ENCODE peak calls at places on chromosomes 13 and 19, in nine cellular contexts. One of them, this sample, is unnamed. For H3K4me1, the result is how much of the 10 kb centered on the place peaks cover.

GRCh38 chr19:52936958-52937334 is 13.7 kb upstream of the ZNF888 start:
- DNase-seq in hepatocyte: peak
- DNase-seq in uterus: no peak
- DNase-seq in left ventricle myocardium inferior: no peak
- DNase-seq in pancreas: no peak
- DNase-seq in endodermal cell: no peak
- DNase-seq in neural progenitor cell: no peak
- DNase-seq in heart right ventricle: no peak
- DNase-seq in fibroblast of lung: no peak
- DNase-seq in this sample: no peak

GRCh38 chr13:67880916-67881315 is 650.8 kb upstream of the PCDH9 start:
- DNase-seq in hepatocyte: no peak
- DNase-seq in uterus: no peak
- DNase-seq in left ventricle myocardium inferior: no peak
- DNase-seq in pancreas: no peak
- DNase-seq in endodermal cell: no peak
- DNase-seq in neural progenitor cell: no peak
- DNase-seq in heart right ventricle: no peak
- DNase-seq in fibroblast of lung: no peak
- DNase-seq in this sample: no peak

GRCh38 chr13:55654243-55654642 is 1486.5 kb upstream of the PRR20A start:
- DNase-seq in hepatocyte: no peak
- DNase-seq in uterus: no peak
- DNase-seq in left ventricle myocardium inferior: no peak
- DNase-seq in pancreas: no peak
- DNase-seq in endodermal cell: peak
- DNase-seq in neural progenitor cell: no peak
- DNase-seq in heart right ventricle: no peak
- DNase-seq in fibroblast of lung: no peak
- DNase-seq in this sample: no peak

GRCh38 chr19:1780272-1780957 is 27.1 kb downstream of the ONECUT3 start:
- DNase-seq in hepatocyte: no peak
- DNase-seq in uterus: no peak
- DNase-seq in left ventricle myocardium inferior: no peak
- DNase-seq in pancreas: no peak
- DNase-seq in endodermal cell: no peak
- DNase-seq in neural progenitor cell: no peak
- DNase-seq in heart right ventricle: no peak
- DNase-seq in fibroblast of lung: peak
- DNase-seq in this sample: no peak

GRCh38 chr13:76245920-76246319 is 609.8 kb downstream of the LMO7 start:
- DNase-seq in hepatocyte: no peak
- DNase-seq in uterus: no peak
- DNase-seq in left ventricle myocardium inferior: no peak
- DNase-seq in pancreas: no peak
- DNase-seq in endodermal cell: no peak
- DNase-seq in neural progenitor cell: no peak
- DNase-seq in heart right ventricle: no peak
- DNase-seq in fibroblast of lung: no peak
- DNase-seq in this sample: no peak

GRCh38 chr13:87128006-87128405 is 543.2 kb upstream of the SLITRK5 start:
- DNase-seq in hepatocyte: no peak
- DNase-seq in uterus: no peak
- DNase-seq in left ventricle myocardium inferior: no peak
- DNase-seq in pancreas: no peak
- DNase-seq in endodermal cell: peak
- DNase-seq in neural progenitor cell: peak
- DNase-seq in heart right ventricle: no peak
- DNase-seq in fibroblast of lung: peak
- DNase-seq in this sample: no peak

GRCh38 chr19:48135411-48135810 is 24.8 kb upstream of the PLA2G4C start:
- DNase-seq in hepatocyte: peak
- DNase-seq in uterus: no peak
- DNase-seq in left ventricle myocardium inferior: no peak
- DNase-seq in pancreas: no peak
- DNase-seq in endodermal cell: peak
- DNase-seq in neural progenitor cell: no peak
- DNase-seq in heart right ventricle: no peak
- DNase-seq in fibroblast of lung: no peak
- DNase-seq in this sample: no peak

GRCh38 chr19:10870955-10871603 is at the start of gene CARM1:
- DNase-seq in hepatocyte: peak
- DNase-seq in uterus: peak
- DNase-seq in left ventricle myocardium inferior: peak
- DNase-seq in pancreas: peak
- DNase-seq in endodermal cell: peak
- DNase-seq in neural progenitor cell: peak
- DNase-seq in heart right ventricle: peak
- DNase-seq in fibroblast of lung: peak
- DNase-seq in this sample: peak

GRCh38 chr13:109576331-109576813 is 210.0 kb downstream of the IRS2 start:
- DNase-seq in hepatocyte: peak
- DNase-seq in uterus: no peak
- DNase-seq in left ventricle myocardium inferior: no peak
- DNase-seq in pancreas: no peak
- DNase-seq in endodermal cell: no peak
- DNase-seq in neural progenitor cell: no peak
- DNase-seq in heart right ventricle: no peak
- DNase-seq in fibroblast of lung: peak
- DNase-seq in this sample: no peak

GRCh38 chr13:101785858-101786257 is 333.4 kb downstream of the ITGBL1 start:
- DNase-seq in hepatocyte: peak
- DNase-seq in uterus: no peak
- DNase-seq in left ventricle myocardium inferior: peak
- DNase-seq in pancreas: peak
- DNase-seq in endodermal cell: peak
- DNase-seq in neural progenitor cell: peak
- DNase-seq in heart right ventricle: peak
- DNase-seq in fibroblast of lung: peak
- DNase-seq in this sample: no peak

GRCh38 chr19:51292971-51293370 is 18.5 kb upstream of the IGLON5 start:
- DNase-seq in hepatocyte: no peak
- DNase-seq in uterus: no peak
- DNase-seq in left ventricle myocardium inferior: peak
- DNase-seq in pancreas: no peak
- DNase-seq in endodermal cell: peak
- DNase-seq in neural progenitor cell: peak
- DNase-seq in heart right ventricle: peak
- DNase-seq in fibroblast of lung: no peak
- DNase-seq in this sample: no peak

GRCh38 chr13:113582841-113583631 is 1.5 kb upstream of the TFDP1 start:
- DNase-seq in hepatocyte: peak
- DNase-seq in uterus: peak
- DNase-seq in left ventricle myocardium inferior: no peak
- DNase-seq in pancreas: peak
- DNase-seq in endodermal cell: peak
- DNase-seq in neural progenitor cell: no peak
- DNase-seq in heart right ventricle: no peak
- DNase-seq in fibroblast of lung: no peak
- DNase-seq in this sample: no peak

GRCh38 chr13:39035799-39036198 is 2.1 kb downstream of the PROSER1 start:
- DNase-seq in hepatocyte: no peak
- DNase-seq in uterus: no peak
- DNase-seq in left ventricle myocardium inferior: no peak
- DNase-seq in pancreas: no peak
- DNase-seq in endodermal cell: no peak
- DNase-seq in neural progenitor cell: no peak
- DNase-seq in heart right ventricle: no peak
- DNase-seq in fibroblast of lung: no peak
- DNase-seq in this sample: no peak

GRCh38 chr19:10334340-10335148 is 1.2 kb upstream of the RAVER1 start:
- DNase-seq in hepatocyte: peak
- DNase-seq in uterus: peak
- DNase-seq in left ventricle myocardium inferior: peak
- DNase-seq in pancreas: peak
- DNase-seq in endodermal cell: peak
- DNase-seq in neural progenitor cell: peak
- DNase-seq in heart right ventricle: peak
- DNase-seq in fibroblast of lung: peak
- DNase-seq in this sample: peak

GRCh38 chr13:111245781-111246384 is 74.6 kb upstream of the TEX29 start:
- DNase-seq in hepatocyte: no peak
- DNase-seq in uterus: no peak
- DNase-seq in left ventricle myocardium inferior: no peak
- DNase-seq in pancreas: no peak
- DNase-seq in endodermal cell: no peak
- DNase-seq in neural progenitor cell: no peak
- DNase-seq in heart right ventricle: no peak
- DNase-seq in fibroblast of lung: peak
- DNase-seq in this sample: no peak

GRCh38 chr13:113652404-113653263 is 5.4 kb downstream of the ATP4B start:
- DNase-seq in hepatocyte: no peak
- DNase-seq in uterus: no peak
- DNase-seq in left ventricle myocardium inferior: peak
- DNase-seq in pancreas: peak
- DNase-seq in endodermal cell: peak
- DNase-seq in neural progenitor cell: no peak
- DNase-seq in heart right ventricle: no peak
- DNase-seq in fibroblast of lung: no peak
- DNase-seq in this sample: peak

GRCh38 chr13:33610471-33611015 is 207.4 kb upstream of the RFC3 start:
- DNase-seq in hepatocyte: no peak
- DNase-seq in uterus: no peak
- DNase-seq in left ventricle myocardium inferior: peak
- DNase-seq in pancreas: no peak
- DNase-seq in endodermal cell: peak
- DNase-seq in neural progenitor cell: peak
- DNase-seq in heart right ventricle: peak
- DNase-seq in fibroblast of lung: no peak
- DNase-seq in this sample: no peak

GRCh38 chr19:20472854-20473253 is 92.7 kb downstream of the ZNF737 start:
- DNase-seq in hepatocyte: no peak
- DNase-seq in uterus: no peak
- DNase-seq in left ventricle myocardium inferior: no peak
- DNase-seq in pancreas: no peak
- DNase-seq in endodermal cell: no peak
- DNase-seq in neural progenitor cell: no peak
- DNase-seq in heart right ventricle: no peak
- DNase-seq in fibroblast of lung: no peak
- DNase-seq in this sample: no peak

DNA sequence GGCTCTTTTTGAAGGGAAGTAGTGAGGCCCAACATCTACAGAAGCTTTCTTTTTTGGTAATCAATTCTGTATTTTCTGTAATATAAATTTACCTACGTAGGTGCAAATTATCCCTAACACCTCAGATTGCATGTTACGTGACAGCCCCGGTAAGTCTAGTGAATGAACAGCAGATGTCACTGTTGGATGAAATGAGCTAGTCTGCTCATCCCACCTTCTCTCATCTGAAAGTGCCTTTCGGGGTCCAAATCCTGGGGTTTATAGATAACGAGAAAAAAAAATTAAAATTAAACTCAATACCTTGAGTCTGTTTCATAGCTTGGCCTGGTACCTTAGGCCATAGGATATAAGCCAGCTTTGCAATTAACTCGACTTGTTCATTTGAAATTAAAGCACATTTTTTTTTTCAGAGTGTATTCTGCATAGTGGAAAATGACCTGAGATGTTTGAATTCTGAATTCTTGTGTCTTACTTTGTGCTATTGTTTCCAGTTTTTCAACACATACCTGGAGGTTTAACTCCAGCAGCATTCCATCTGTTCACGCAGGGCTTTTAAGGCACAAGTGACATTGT is 548.2 kb downstream of the GPC5 start:
- DNase-seq in hepatocyte: peak
- DNase-seq in uterus: no peak
- DNase-seq in left ventricle myocardium inferior: no peak
- DNase-seq in pancreas: no peak
- DNase-seq in endodermal cell: no peak
- DNase-seq in neural progenitor cell: peak
- DNase-seq in heart right ventricle: no peak
- DNase-seq in fibroblast of lung: peak
- DNase-seq in this sample: no peak
- TF ChIP-seq CTCF in hepatocyte: peak
- TF ChIP-seq CTCF in uterus: no peak
- TF ChIP-seq CTCF in left ventricle myocardium inferior: peak
- TF ChIP-seq CTCF in pancreas: peak
- TF ChIP-seq CTCF in endodermal cell: peak
- TF ChIP-seq CTCF in neural progenitor cell: peak
- TF ChIP-seq CTCF in heart right ventricle: peak
- TF ChIP-seq CTCF in fibroblast of lung: peak
- TF ChIP-seq CTCF in this sample: peak

GRCh38 chr13:60311527-60311926 is 85.5 kb upstream of the TDRD3 start:
- DNase-seq in hepatocyte: no peak
- DNase-seq in uterus: no peak
- DNase-seq in left ventricle myocardium inferior: no peak
- DNase-seq in pancreas: no peak
- DNase-seq in endodermal cell: no peak
- DNase-seq in neural progenitor cell: no peak
- DNase-seq in heart right ventricle: no peak
- DNase-seq in fibroblast of lung: no peak
- DNase-seq in this sample: no peak
- H3K4me1 ChIP-seq in hepatocyte: under half
- H3K4me1 ChIP-seq in uterus: under half
- H3K4me1 ChIP-seq in left ventricle myocardium inferior: under half
- H3K4me1 ChIP-seq in pancreas: under half
- H3K4me1 ChIP-seq in endodermal cell: under half
- H3K4me1 ChIP-seq in neural progenitor cell: under half
- H3K4me1 ChIP-seq in heart right ventricle: under half
- H3K4me1 ChIP-seq in fibroblast of lung: under half
- H3K4me1 ChIP-seq in this sample: under half

GRCh38 chr19:13669780-13670355 is 94.5 kb upstream of the MRI1 start:
- DNase-seq in hepatocyte: no peak
- DNase-seq in uterus: no peak
- DNase-seq in left ventricle myocardium inferior: no peak
- DNase-seq in pancreas: no peak
- DNase-seq in endodermal cell: no peak
- DNase-seq in neural progenitor cell: no peak
- DNase-seq in heart right ventricle: no peak
- DNase-seq in fibroblast of lung: no peak
- DNase-seq in this sample: no peak

GRCh38 chr19:13670846-13671245 is 93.5 kb upstream of the MRI1 start:
- DNase-seq in hepatocyte: no peak
- DNase-seq in uterus: no peak
- DNase-seq in left ventricle myocardium inferior: no peak
- DNase-seq in pancreas: no peak
- DNase-seq in endodermal cell: no peak
- DNase-seq in neural progenitor cell: no peak
- DNase-seq in heart right ventricle: no peak
- DNase-seq in fibroblast of lung: no peak
- DNase-seq in this sample: no peak

GRCh38 chr19:13668964-13669363 is 95.4 kb upstream of the MRI1 start:
- DNase-seq in hepatocyte: no peak
- DNase-seq in uterus: no peak
- DNase-seq in left ventricle myocardium inferior: no peak
- DNase-seq in pancreas: no peak
- DNase-seq in endodermal cell: no peak
- DNase-seq in neural progenitor cell: no peak
- DNase-seq in heart right ventricle: no peak
- DNase-seq in fibroblast of lung: no peak
- DNase-seq in this sample: no peak

GRCh38 chr19:13665125-13665903 is 99.0 kb upstream of the MRI1 start:
- DNase-seq in hepatocyte: peak
- DNase-seq in uterus: no peak
- DNase-seq in left ventricle myocardium inferior: no peak
- DNase-seq in pancreas: no peak
- DNase-seq in endodermal cell: no peak
- DNase-seq in neural progenitor cell: no peak
- DNase-seq in heart right ventricle: no peak
- DNase-seq in fibroblast of lung: no peak
- DNase-seq in this sample: no peak
- H3K27ac ChIP-seq in hepatocyte: peak
- H3K27ac ChIP-seq in uterus: no peak
- H3K27ac ChIP-seq in left ventricle myocardium inferior: no peak
- H3K27ac ChIP-seq in pancreas: no peak
- H3K27ac ChIP-seq in endodermal cell: no peak
- H3K27ac ChIP-seq in neural progenitor cell: no peak
- H3K27ac ChIP-seq in heart right ventricle: no peak
- H3K27ac ChIP-seq in fibroblast of lung: no peak
- H3K27ac ChIP-seq in this sample: no peak

GRCh38 chr13:85816413-85816812 is 17.2 kb upstream of the SLITRK6 start:
- DNase-seq in hepatocyte: no peak
- DNase-seq in uterus: no peak
- DNase-seq in left ventricle myocardium inferior: no peak
- DNase-seq in pancreas: no peak
- DNase-seq in endodermal cell: no peak
- DNase-seq in neural progenitor cell: no peak
- DNase-seq in heart right ventricle: no peak
- DNase-seq in fibroblast of lung: peak
- DNase-seq in this sample: no peak
- TF ChIP-seq CTCF in hepatocyte: no peak
- TF ChIP-seq CTCF in uterus: no peak
- TF ChIP-seq CTCF in left ventricle myocardium inferior: no peak
- TF ChIP-seq CTCF in pancreas: no peak
- TF ChIP-seq CTCF in endodermal cell: peak
- TF ChIP-seq CTCF in neural progenitor cell: peak
- TF ChIP-seq CTCF in heart right ventricle: no peak
- TF ChIP-seq CTCF in fibroblast of lung: peak
- TF ChIP-seq CTCF in this sample: peak

This sample was measured in RWPE2.